ENCODE peak calls at places on chromosomes 12 and 14, in five cellular contexts. One of them, this sample, is unnamed. For H3K9me3, the result is how much of the 10 kb centered on the place peaks cover.

GRCh38 chr12:31326689-31327659 is 1.0 kb upstream of the SINHCAF start:
- DNase-seq in OCI-LY7: no peak
- DNase-seq in prostate gland: no peak
- DNase-seq in A549: no peak
- DNase-seq in upper lobe of right lung: no peak
- DNase-seq in this sample: no peak

GRCh38 chr14:34982421-34983147 is at the start of gene SRP54:
- DNase-seq in A549: peak
- DNase-seq in upper lobe of right lung: peak
- DNase-seq in prostate gland: peak
- DNase-seq in OCI-LY7: peak
- DNase-seq in this sample: peak

GRCh38 chr14:70366890-70367289 is 7.4 kb upstream of the COX16 start:
- DNase-seq in OCI-LY7: no peak
- DNase-seq in upper lobe of right lung: no peak
- DNase-seq in prostate gland: no peak
- DNase-seq in A549: no peak
- DNase-seq in this sample: peak

GRCh38 chr14:70045715-70046535 is 142.8 kb downstream of the SLC8A3 start:
- DNase-seq in OCI-LY7: no peak
- DNase-seq in prostate gland: peak
- DNase-seq in A549: peak
- DNase-seq in upper lobe of right lung: peak
- DNase-seq in this sample: peak

GRCh38 chr12:3134526-3135135 is 57.5 kb downstream of the TSPAN9 start:
- DNase-seq in prostate gland: no peak
- DNase-seq in upper lobe of right lung: no peak
- DNase-seq in A549: no peak
- DNase-seq in OCI-LY7: no peak
- DNase-seq in this sample: no peak

GRCh38 chr14:80974338-80975078 is 19.1 kb downstream of the TSHR start:
- DNase-seq in prostate gland: no peak
- DNase-seq in OCI-LY7: no peak
- DNase-seq in upper lobe of right lung: no peak
- DNase-seq in A549: no peak
- DNase-seq in this sample: no peak

GRCh38 chr12:56261503-56262230 is 3.5 kb upstream of the ANKRD52 start:
- DNase-seq in A549: peak
- DNase-seq in OCI-LY7: no peak
- DNase-seq in prostate gland: no peak
- DNase-seq in upper lobe of right lung: no peak
- DNase-seq in this sample: no peak

GRCh38 chr14:67370830-67371229 is 10.7 kb downstream of the EIF2S1 start:
- DNase-seq in prostate gland: no peak
- DNase-seq in A549: no peak
- DNase-seq in OCI-LY7: no peak
- DNase-seq in upper lobe of right lung: no peak
- DNase-seq in this sample: no peak

GRCh38 chr12:123867141-123867540 is 105.0 kb downstream of the DNAH10 start:
- DNase-seq in prostate gland: no peak
- DNase-seq in A549: no peak
- DNase-seq in OCI-LY7: no peak
- DNase-seq in upper lobe of right lung: no peak
- DNase-seq in this sample: no peak

GRCh38 chr12:101074940-101075680 is 134.9 kb downstream of the SLC5A8 start:
- DNase-seq in A549: no peak
- DNase-seq in OCI-LY7: no peak
- DNase-seq in upper lobe of right lung: no peak
- DNase-seq in prostate gland: no peak
- DNase-seq in this sample: no peak

GRCh38 chr12:27412047-27412446 is 34.5 kb upstream of the SMCO2 start:
- DNase-seq in upper lobe of right lung: no peak
- DNase-seq in A549: no peak
- DNase-seq in OCI-LY7: no peak
- DNase-seq in prostate gland: no peak
- DNase-seq in this sample: no peak

GRCh38 chr12:64713372-64713771 is 45.8 kb downstream of the GNS start:
- DNase-seq in OCI-LY7: no peak
- DNase-seq in A549: no peak
- DNase-seq in prostate gland: no peak
- DNase-seq in upper lobe of right lung: no peak
- DNase-seq in this sample: no peak
- H3K4me3 ChIP-seq in OCI-LY7: no peak
- H3K4me3 ChIP-seq in A549: no peak
- H3K4me3 ChIP-seq in prostate gland: no peak
- H3K4me3 ChIP-seq in upper lobe of right lung: no peak
- H3K4me3 ChIP-seq in this sample: no peak

GRCh38 chr14:29895591-29896043 is 32.0 kb downstream of the PRKD1 start:
- DNase-seq in OCI-LY7: no peak
- DNase-seq in A549: no peak
- DNase-seq in upper lobe of right lung: peak
- DNase-seq in prostate gland: no peak
- DNase-seq in this sample: no peak
- H3K9me3 ChIP-seq in OCI-LY7: under half
- H3K9me3 ChIP-seq in A549: under half
- H3K9me3 ChIP-seq in upper lobe of right lung: under half
- H3K9me3 ChIP-seq in prostate gland: under half
- H3K9me3 ChIP-seq in this sample: under half

GRCh38 chr14:39094515-39094914 is 8.5 kb downstream of the SEC23A start:
- DNase-seq in prostate gland: no peak
- DNase-seq in A549: no peak
- DNase-seq in OCI-LY7: no peak
- DNase-seq in upper lobe of right lung: no peak
- DNase-seq in this sample: no peak

GRCh38 chr14:39102969-39103957 is at the start of gene SEC23A:
- DNase-seq in prostate gland: peak
- DNase-seq in A549: peak
- DNase-seq in OCI-LY7: peak
- DNase-seq in upper lobe of right lung: peak
- DNase-seq in this sample: peak

GRCh38 chr14:39102265-39102968 is 618 bp downstream of the SEC23A start:
- DNase-seq in prostate gland: peak
- DNase-seq in A549: peak
- DNase-seq in upper lobe of right lung: no peak
- DNase-seq in OCI-LY7: no peak
- DNase-seq in this sample: peak

GRCh38 chr14:39097159-39097558 is 5.9 kb downstream of the SEC23A start:
- DNase-seq in upper lobe of right lung: no peak
- DNase-seq in prostate gland: no peak
- DNase-seq in A549: peak
- DNase-seq in OCI-LY7: no peak
- DNase-seq in this sample: no peak

GRCh38 chr14:39099748-39100147 is 3.3 kb downstream of the SEC23A start:
- DNase-seq in upper lobe of right lung: no peak
- DNase-seq in prostate gland: no peak
- DNase-seq in OCI-LY7: no peak
- DNase-seq in A549: no peak
- DNase-seq in this sample: no peak
- H3K4me3 ChIP-seq in upper lobe of right lung: no peak
- H3K4me3 ChIP-seq in prostate gland: no peak
- H3K4me3 ChIP-seq in OCI-LY7: no peak
- H3K4me3 ChIP-seq in A549: no peak
- H3K4me3 ChIP-seq in this sample: no peak

DNA sequence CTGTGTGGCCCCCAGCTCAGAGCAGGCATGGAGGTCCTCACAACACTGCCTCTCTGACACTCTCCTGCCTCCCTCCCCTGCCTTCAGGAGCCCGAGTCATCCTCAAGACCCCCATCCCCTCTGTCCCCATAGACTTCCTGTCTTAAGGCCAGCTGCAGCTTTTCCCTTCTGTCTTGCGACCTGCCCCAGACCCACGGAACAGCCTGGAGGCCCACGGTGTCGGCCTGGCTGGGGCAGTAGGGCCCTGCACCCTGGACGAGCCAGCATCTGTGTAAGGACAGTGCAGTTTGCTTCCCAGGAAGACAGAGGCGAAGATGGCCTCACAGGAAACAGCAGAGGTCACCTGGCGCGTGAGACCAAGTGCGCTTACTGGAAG is 9.7 kb downstream of the TEDC1 start:
- DNase-seq in prostate gland: no peak
- DNase-seq in A549: no peak
- DNase-seq in upper lobe of right lung: peak
- DNase-seq in OCI-LY7: no peak
- DNase-seq in this sample: no peak
- H3K9me3 ChIP-seq in prostate gland: under half
- H3K9me3 ChIP-seq in A549: under half
- H3K9me3 ChIP-seq in upper lobe of right lung: under half
- H3K9me3 ChIP-seq in OCI-LY7: under half
- H3K9me3 ChIP-seq in this sample: under half

DNA sequence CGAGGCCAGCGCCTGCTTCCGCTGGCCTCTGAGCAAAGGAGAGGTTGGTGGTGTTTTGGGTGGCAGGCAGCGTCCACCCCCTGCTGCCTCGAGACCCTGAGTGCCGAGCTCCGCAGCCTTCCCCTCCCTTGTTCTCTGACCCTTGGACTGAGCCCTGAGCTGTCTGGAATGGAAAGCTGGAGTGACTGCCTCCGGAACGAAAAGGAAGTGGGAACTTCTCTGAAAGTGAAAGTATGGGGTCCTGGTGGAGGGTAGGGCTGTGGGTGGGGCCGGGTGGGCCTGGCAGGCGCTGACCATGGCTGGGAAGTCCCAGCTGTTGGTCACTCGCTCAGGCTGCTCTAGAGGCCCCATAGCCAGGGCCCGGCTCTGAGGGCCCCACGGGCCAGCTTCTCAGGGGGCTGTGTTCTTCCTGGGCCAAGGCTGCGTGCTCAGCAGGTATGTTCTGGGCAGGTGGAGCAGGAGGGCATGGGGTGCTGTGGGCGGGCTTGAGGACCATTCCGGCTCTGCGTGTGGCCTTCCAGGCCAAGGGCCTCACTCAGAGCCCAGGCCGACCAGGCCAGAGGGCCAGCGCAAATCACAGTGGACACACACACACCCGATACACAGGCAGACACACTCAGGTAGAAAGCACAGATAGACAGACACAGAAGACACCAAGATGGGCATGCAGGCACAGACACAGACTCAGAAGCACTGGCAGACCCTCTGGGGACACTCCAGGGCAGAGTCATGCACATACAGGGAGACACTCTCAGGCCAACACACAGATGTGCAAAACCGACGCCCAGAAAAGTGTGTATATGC is at the start of gene EXOC3L4:
- DNase-seq in prostate gland: no peak
- DNase-seq in upper lobe of right lung: no peak
- DNase-seq in OCI-LY7: no peak
- DNase-seq in A549: no peak
- DNase-seq in this sample: no peak
- H3K4me3 ChIP-seq in prostate gland: no peak
- H3K4me3 ChIP-seq in upper lobe of right lung: peak
- H3K4me3 ChIP-seq in OCI-LY7: no peak
- H3K4me3 ChIP-seq in A549: no peak
- H3K4me3 ChIP-seq in this sample: no peak

This sample was measured in HAP-1.